ENCODE peak calls at places on chromosomes 16 and 17, in eight cellular contexts. X is RCC 7860, H is non-pigmented ciliary epithelial cell, A is nephron progenitor cell, O is GM18507, Y is astrocyte of the hippocampus, D is HT-29, V is HEK293T. F is an unnamed sample.

GRCh38 chr17:67359960-67360817 is 6.2 kb downstream of the PSMD12 start:
- DNase-seq in X (no peak), H (no peak), A (no peak), O (no peak), Y (peak), D (peak), V (no peak), F (no peak)

GRCh38 chr17:75832164-75832651 is 12.0 kb downstream of the UNC13D start:
- DNase-seq in X (peak), H (peak), A (no peak), O (no peak), Y (peak), D (no peak), V (no peak), F (no peak)

GRCh38 chr17:75152971-75153853 is 1.1 kb downstream of the JPT1 start:
- DNase-seq in X (peak), H (no peak), A (peak), O (no peak), Y (peak), D (peak), V (peak), F (no peak)

GRCh38 chr16:86355538-86355937 is 154.8 kb upstream of the FOXF1 start:
- DNase-seq in X (no peak), H (peak), A (no peak), O (no peak), Y (peak), D (no peak), V (no peak), F (no peak)

GRCh38 chr16:590165-590874 is 454 bp downstream of the RAB40C start:
- DNase-seq in X (no peak), H (no peak), A (no peak), O (no peak), Y (peak), D (peak), V (no peak), F (no peak)

GRCh38 chr17:82449136-82449882 is 1.2 kb downstream of the CYBC1 start:
- DNase-seq in X (no peak), H (no peak), A (no peak), O (peak), Y (no peak), D (no peak), V (no peak), F (no peak)

GRCh38 chr16:86809458-86809955 is 231.2 kb downstream of the FOXL1 start:
- DNase-seq in X (peak), H (peak), A (peak), O (no peak), Y (peak), D (no peak), V (no peak), F (no peak)

GRCh38 chr16:89170346-89171215 is 967 bp upstream of the CDH15 start:
- DNase-seq in X (no peak), H (no peak), A (no peak), O (no peak), Y (no peak), D (peak), V (no peak), F (no peak)

GRCh38 chr16:72938426-72939164 is 109.3 kb downstream of the ZFHX3 start:
- DNase-seq in X (peak), H (peak), A (no peak), O (no peak), Y (peak), D (no peak), V (no peak), F (peak)

GRCh38 chr16:54647731-54648221 is 282.9 kb upstream of the IRX5 start:
- DNase-seq in X (no peak), H (no peak), A (no peak), O (no peak), Y (no peak), D (no peak), V (no peak), F (no peak)

GRCh38 chr16:67847064-67847861 is at the start of gene CENPT:
- DNase-seq in X (peak), H (no peak), A (no peak), O (peak), Y (peak), D (peak), V (peak), F (peak)

GRCh38 chr16:81861915-81862314 is 82.8 kb downstream of the PLCG2 start:
- DNase-seq in X (no peak), H (no peak), A (no peak), O (no peak), Y (no peak), D (peak), V (no peak), F (no peak)

GRCh38 chr16:14456793-14457481 is 173.1 kb downstream of the PARN start:
- DNase-seq in X (no peak), H (peak), A (no peak), O (no peak), Y (peak), D (no peak), V (no peak), F (no peak)

GRCh38 chr17:6365187-6365943 is 69.6 kb downstream of the AIPL1 start:
- DNase-seq in X (peak), H (no peak), A (no peak), O (no peak), Y (peak), D (no peak), V (no peak), F (peak)

GRCh38 chr16:54928421-54929089 is 2.1 kb upstream of the IRX5 start:
- DNase-seq in X (peak), H (no peak), A (no peak), O (no peak), Y (no peak), D (peak), V (peak), F (no peak)

GRCh38 chr16:84501077-84501735 is 3.3 kb downstream of the MEAK7 start:
- DNase-seq in X (peak), H (no peak), A (no peak), O (no peak), Y (no peak), D (peak), V (no peak), F (peak)

GRCh38 chr16:87416826-87417471 is 24.8 kb downstream of the MAP1LC3B start:
- DNase-seq in X (no peak), H (no peak), A (no peak), O (no peak), Y (peak), D (peak), V (no peak), F (no peak)

GRCh38 chr17:66829386-66829864 is 5.5 kb upstream of the CACNG5 start:
- DNase-seq in X (no peak), H (peak), A (peak), O (no peak), Y (peak), D (peak), V (peak), F (no peak)

GRCh38 chr16:18958621-18959578 is 24.8 kb upstream of the TMC7 start:
- DNase-seq in X (no peak), H (no peak), A (no peak), O (no peak), Y (peak), D (no peak), V (no peak), F (no peak)

GRCh38 chr17:2053380-2054261 is 1.3 kb upstream of the HIC1 start:
- DNase-seq in X (no peak), H (no peak), A (peak), O (no peak), Y (peak), D (no peak), V (peak), F (peak)

GRCh38 chr17:36575028-36575427 is 16.7 kb upstream of the DHRS11 start:
- DNase-seq in X (no peak), H (no peak), A (no peak), O (no peak), Y (no peak), D (no peak), V (no peak), F (no peak)

GRCh38 chr17:82226809-82227628 is 1.8 kb upstream of the SLC16A3 start:
- DNase-seq in X (no peak), H (no peak), A (no peak), O (no peak), Y (no peak), D (no peak), V (no peak), F (peak)

GRCh38 chr17:67636312-67636711 is 81.4 kb upstream of the NOL11 start:
- DNase-seq in X (no peak), H (no peak), A (no peak), O (no peak), Y (no peak), D (no peak), V (no peak), F (no peak)

F was measured in ureter.